ENCODE peak calls at places on chromosomes 4 and X, in nine cellular contexts. One of them, this sample, is unnamed.

GRCh38 chr4:47662975-47663374 is 174.9 kb downstream of the CORIN start:
- DNase-seq in adipocyte: peak
- DNase-seq in tibial nerve: no peak
- DNase-seq in suprapubic skin: no peak
- DNase-seq in NT2/D1: no peak
- DNase-seq in GM23248: peak
- DNase-seq in astrocyte of the cerebellum: no peak
- DNase-seq in fibroblast of mammary gland: no peak
- DNase-seq in NB4: peak
- DNase-seq in this sample: no peak

GRCh38 chr4:185965456-185966384 is 103.2 kb upstream of the TLR3 start:
- DNase-seq in adipocyte: peak
- DNase-seq in tibial nerve: no peak
- DNase-seq in suprapubic skin: no peak
- DNase-seq in NT2/D1: no peak
- DNase-seq in GM23248: no peak
- DNase-seq in astrocyte of the cerebellum: no peak
- DNase-seq in fibroblast of mammary gland: no peak
- DNase-seq in NB4: peak
- DNase-seq in this sample: no peak

GRCh38 chr4:102623622-102624021 is 122.5 kb downstream of the NFKB1 start:
- DNase-seq in adipocyte: no peak
- DNase-seq in tibial nerve: no peak
- DNase-seq in suprapubic skin: no peak
- DNase-seq in NT2/D1: no peak
- DNase-seq in GM23248: peak
- DNase-seq in astrocyte of the cerebellum: peak
- DNase-seq in fibroblast of mammary gland: peak
- DNase-seq in NB4: peak
- DNase-seq in this sample: no peak

GRCh38 chrX:70398899-70399298 is 24.2 kb upstream of the GDPD2 start:
- DNase-seq in adipocyte: peak
- DNase-seq in tibial nerve: no peak
- DNase-seq in suprapubic skin: no peak
- DNase-seq in NT2/D1: no peak
- DNase-seq in GM23248: peak
- DNase-seq in astrocyte of the cerebellum: no peak
- DNase-seq in fibroblast of mammary gland: peak
- DNase-seq in NB4: peak
- DNase-seq in this sample: no peak

GRCh38 chr4:178823673-178824072 is 1381.4 kb upstream of the AGA start:
- DNase-seq in adipocyte: no peak
- DNase-seq in tibial nerve: no peak
- DNase-seq in suprapubic skin: no peak
- DNase-seq in NT2/D1: no peak
- DNase-seq in GM23248: no peak
- DNase-seq in astrocyte of the cerebellum: no peak
- DNase-seq in fibroblast of mammary gland: peak
- DNase-seq in NB4: no peak
- DNase-seq in this sample: no peak

GRCh38 chr4:112589207-112589606 is 47.5 kb downstream of the ZGRF1 start:
- DNase-seq in adipocyte: no peak
- DNase-seq in tibial nerve: no peak
- DNase-seq in suprapubic skin: no peak
- DNase-seq in NT2/D1: no peak
- DNase-seq in GM23248: peak
- DNase-seq in astrocyte of the cerebellum: no peak
- DNase-seq in fibroblast of mammary gland: peak
- DNase-seq in NB4: peak
- DNase-seq in this sample: no peak

GRCh38 chrX:119887721-119888425 is 7.8 kb upstream of the AKAP14 start:
- DNase-seq in adipocyte: peak
- DNase-seq in tibial nerve: peak
- DNase-seq in suprapubic skin: peak
- DNase-seq in NT2/D1: peak
- DNase-seq in GM23248: peak
- DNase-seq in astrocyte of the cerebellum: no peak
- DNase-seq in fibroblast of mammary gland: peak
- DNase-seq in NB4: no peak
- DNase-seq in this sample: peak

GRCh38 chr4:95317124-95317820 is 231.5 kb downstream of the UNC5C start:
- DNase-seq in adipocyte: no peak
- DNase-seq in tibial nerve: no peak
- DNase-seq in suprapubic skin: no peak
- DNase-seq in NT2/D1: no peak
- DNase-seq in GM23248: no peak
- DNase-seq in astrocyte of the cerebellum: no peak
- DNase-seq in fibroblast of mammary gland: no peak
- DNase-seq in NB4: no peak
- DNase-seq in this sample: no peak

GRCh38 chr4:66275381-66276060 is 605.2 kb upstream of the EPHA5 start:
- DNase-seq in adipocyte: peak
- DNase-seq in tibial nerve: no peak
- DNase-seq in suprapubic skin: no peak
- DNase-seq in NT2/D1: no peak
- DNase-seq in GM23248: no peak
- DNase-seq in astrocyte of the cerebellum: no peak
- DNase-seq in fibroblast of mammary gland: no peak
- DNase-seq in NB4: no peak
- DNase-seq in this sample: no peak

GRCh38 chr4:143514432-143514831 is 930 bp downstream of the SMARCA5 start:
- DNase-seq in adipocyte: peak
- DNase-seq in tibial nerve: peak
- DNase-seq in suprapubic skin: peak
- DNase-seq in NT2/D1: no peak
- DNase-seq in GM23248: peak
- DNase-seq in astrocyte of the cerebellum: peak
- DNase-seq in fibroblast of mammary gland: peak
- DNase-seq in NB4: peak
- DNase-seq in this sample: peak

GRCh38 chrX:136185409-136186022 is 38.2 kb downstream of the FHL1 start:
- DNase-seq in adipocyte: peak
- DNase-seq in tibial nerve: no peak
- DNase-seq in suprapubic skin: no peak
- DNase-seq in NT2/D1: no peak
- DNase-seq in GM23248: peak
- DNase-seq in astrocyte of the cerebellum: no peak
- DNase-seq in fibroblast of mammary gland: peak
- DNase-seq in NB4: no peak
- DNase-seq in this sample: no peak

GRCh38 chr4:2412534-2412884 is 5.9 kb downstream of the ZFYVE28 start:
- DNase-seq in adipocyte: no peak
- DNase-seq in tibial nerve: no peak
- DNase-seq in suprapubic skin: no peak
- DNase-seq in NT2/D1: no peak
- DNase-seq in GM23248: no peak
- DNase-seq in astrocyte of the cerebellum: no peak
- DNase-seq in fibroblast of mammary gland: no peak
- DNase-seq in NB4: no peak
- DNase-seq in this sample: no peak

GRCh38 chr4:2409381-2409783 is 9.1 kb downstream of the ZFYVE28 start:
- DNase-seq in adipocyte: no peak
- DNase-seq in tibial nerve: no peak
- DNase-seq in suprapubic skin: no peak
- DNase-seq in NT2/D1: no peak
- DNase-seq in GM23248: no peak
- DNase-seq in astrocyte of the cerebellum: no peak
- DNase-seq in fibroblast of mammary gland: no peak
- DNase-seq in NB4: no peak
- DNase-seq in this sample: no peak

GRCh38 chr4:2413821-2414610 is 4.4 kb downstream of the ZFYVE28 start:
- DNase-seq in adipocyte: peak
- DNase-seq in tibial nerve: no peak
- DNase-seq in suprapubic skin: peak
- DNase-seq in NT2/D1: no peak
- DNase-seq in GM23248: peak
- DNase-seq in astrocyte of the cerebellum: no peak
- DNase-seq in fibroblast of mammary gland: no peak
- DNase-seq in NB4: peak
- DNase-seq in this sample: no peak

GRCh38 chr4:2412885-2413716 is 5.3 kb downstream of the ZFYVE28 start:
- DNase-seq in adipocyte: peak
- DNase-seq in tibial nerve: peak
- DNase-seq in suprapubic skin: peak
- DNase-seq in NT2/D1: peak
- DNase-seq in GM23248: peak
- DNase-seq in astrocyte of the cerebellum: peak
- DNase-seq in fibroblast of mammary gland: peak
- DNase-seq in NB4: peak
- DNase-seq in this sample: peak

DNA sequence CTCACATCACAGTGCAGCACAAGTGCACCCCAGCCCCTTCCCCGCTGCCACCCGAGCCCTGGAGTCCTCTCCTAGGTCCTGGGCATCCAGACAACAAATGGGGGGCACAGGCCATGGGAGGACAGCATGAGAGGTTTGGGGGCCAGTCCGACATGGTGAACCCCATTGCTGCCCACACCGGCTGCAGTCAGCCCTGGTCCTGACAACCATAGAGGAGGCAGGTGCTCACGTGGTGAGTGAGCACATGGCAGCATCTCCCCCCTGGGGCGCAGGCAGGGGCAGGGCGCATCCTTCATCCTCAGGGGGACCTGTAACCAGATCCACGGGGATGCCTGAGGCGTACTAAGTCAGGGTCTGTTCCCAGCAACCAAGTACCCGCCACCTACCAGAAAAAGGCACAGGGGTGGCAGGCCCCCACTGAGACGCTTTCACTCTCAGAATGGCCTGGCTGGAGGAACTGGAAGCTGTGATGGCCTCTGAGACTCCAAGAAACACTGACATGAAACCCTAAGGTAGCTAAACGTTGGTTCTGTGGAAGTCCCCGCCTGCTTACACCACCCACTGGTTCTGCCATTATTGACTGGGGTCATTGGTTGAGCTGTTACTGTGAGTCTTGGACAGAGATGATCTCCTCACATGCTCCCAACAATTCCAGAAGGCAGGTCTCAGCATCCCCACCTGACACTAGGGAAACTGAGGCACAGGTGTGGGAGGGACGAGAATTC is 6.5 kb downstream of the ZFYVE28 start:
- DNase-seq in adipocyte: no peak
- DNase-seq in tibial nerve: no peak
- DNase-seq in suprapubic skin: no peak
- DNase-seq in NT2/D1: no peak
- DNase-seq in GM23248: no peak
- DNase-seq in astrocyte of the cerebellum: no peak
- DNase-seq in fibroblast of mammary gland: no peak
- DNase-seq in NB4: no peak
- DNase-seq in this sample: no peak
- H3K4me3 ChIP-seq in adipocyte: no peak
- H3K4me3 ChIP-seq in tibial nerve: no peak
- H3K4me3 ChIP-seq in suprapubic skin: no peak
- H3K4me3 ChIP-seq in NT2/D1: no peak
- H3K4me3 ChIP-seq in GM23248: peak
- H3K4me3 ChIP-seq in astrocyte of the cerebellum: no peak
- H3K4me3 ChIP-seq in fibroblast of mammary gland: no peak
- H3K4me3 ChIP-seq in NB4: peak
- H3K4me3 ChIP-seq in this sample: no peak

DNA sequence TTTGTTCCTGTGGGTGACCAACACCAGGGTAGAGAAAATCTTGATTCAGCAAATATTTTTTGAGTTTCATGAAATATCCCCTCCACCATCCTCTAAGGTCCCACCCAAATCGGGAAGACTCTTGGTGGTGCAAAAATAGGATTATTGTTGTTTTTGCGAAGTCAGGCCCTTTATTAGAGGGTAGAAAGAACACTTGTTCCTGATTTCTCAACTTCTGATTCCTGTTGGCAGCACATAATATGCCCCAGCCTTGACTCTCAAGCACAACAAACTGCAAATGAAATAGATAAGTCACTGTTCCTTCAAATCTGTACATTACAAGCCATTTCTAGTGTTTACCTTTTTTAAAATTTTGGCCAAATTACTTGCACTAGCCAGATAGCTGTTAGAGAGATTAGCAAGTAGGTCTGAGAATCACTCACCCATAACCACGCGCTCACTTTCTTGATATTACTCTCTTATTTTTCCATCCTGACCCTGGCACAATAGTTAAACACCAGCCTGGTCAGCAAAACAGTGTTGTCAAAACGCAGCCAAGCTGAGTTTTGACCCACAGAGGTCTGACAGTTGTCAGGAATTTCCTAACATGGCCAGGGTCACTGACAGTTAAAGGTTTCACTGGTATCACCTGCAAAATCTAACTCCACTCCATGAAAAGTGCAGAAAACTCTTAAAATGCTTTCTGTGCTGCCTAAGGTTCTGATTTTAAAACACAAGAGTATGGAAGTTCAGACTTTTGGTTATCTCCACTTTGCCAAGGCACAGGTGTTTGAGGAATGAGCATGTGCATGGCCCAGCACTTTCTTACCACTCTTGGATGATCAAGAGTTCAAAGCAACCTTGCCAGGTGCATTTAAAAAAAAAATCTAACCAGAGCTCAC is 69.8 kb downstream of the RBM47 start:
- DNase-seq in adipocyte: no peak
- DNase-seq in tibial nerve: no peak
- DNase-seq in suprapubic skin: no peak
- DNase-seq in NT2/D1: no peak
- DNase-seq in GM23248: no peak
- DNase-seq in astrocyte of the cerebellum: no peak
- DNase-seq in fibroblast of mammary gland: no peak
- DNase-seq in NB4: peak
- DNase-seq in this sample: no peak
- H3K4me3 ChIP-seq in adipocyte: no peak
- H3K4me3 ChIP-seq in tibial nerve: no peak
- H3K4me3 ChIP-seq in suprapubic skin: no peak
- H3K4me3 ChIP-seq in NT2/D1: no peak
- H3K4me3 ChIP-seq in GM23248: no peak
- H3K4me3 ChIP-seq in astrocyte of the cerebellum: no peak
- H3K4me3 ChIP-seq in fibroblast of mammary gland: no peak
- H3K4me3 ChIP-seq in NB4: no peak
- H3K4me3 ChIP-seq in this sample: no peak

GRCh38 chrX:39613997-39614679 is 483.6 kb downstream of the BCOR start:
- DNase-seq in adipocyte: no peak
- DNase-seq in tibial nerve: no peak
- DNase-seq in suprapubic skin: no peak
- DNase-seq in NT2/D1: peak
- DNase-seq in GM23248: no peak
- DNase-seq in astrocyte of the cerebellum: no peak
- DNase-seq in fibroblast of mammary gland: no peak
- DNase-seq in NB4: no peak
- DNase-seq in this sample: no peak
- H3K4me3 ChIP-seq in adipocyte: no peak
- H3K4me3 ChIP-seq in tibial nerve: no peak
- H3K4me3 ChIP-seq in suprapubic skin: peak
- H3K4me3 ChIP-seq in NT2/D1: peak
- H3K4me3 ChIP-seq in GM23248: no peak
- H3K4me3 ChIP-seq in astrocyte of the cerebellum: peak
- H3K4me3 ChIP-seq in fibroblast of mammary gland: no peak
- H3K4me3 ChIP-seq in NB4: no peak
- H3K4me3 ChIP-seq in this sample: peak

DNA sequence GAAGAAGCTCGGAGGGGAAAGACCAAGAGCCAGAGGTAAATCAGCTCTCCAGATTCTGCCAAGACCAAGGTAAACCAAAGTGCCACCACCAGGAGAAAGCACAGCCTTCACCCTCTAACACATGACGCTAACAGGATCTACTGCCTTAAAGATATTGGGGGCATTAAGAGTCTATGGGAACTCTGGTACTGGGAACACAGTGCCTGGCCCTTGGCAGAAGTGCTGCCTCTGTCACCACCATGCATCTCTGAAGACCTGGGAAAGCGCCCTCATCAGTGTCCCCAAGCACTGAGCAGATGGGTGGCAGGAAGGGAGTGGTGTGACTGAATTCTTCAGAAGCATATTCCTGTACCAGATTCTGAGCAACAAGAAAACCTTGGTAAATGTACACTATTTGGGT is 1.3 kb downstream of the QDPR start:
- DNase-seq in adipocyte: no peak
- DNase-seq in tibial nerve: no peak
- DNase-seq in suprapubic skin: no peak
- DNase-seq in NT2/D1: no peak
- DNase-seq in GM23248: no peak
- DNase-seq in astrocyte of the cerebellum: no peak
- DNase-seq in fibroblast of mammary gland: no peak
- DNase-seq in NB4: peak
- DNase-seq in this sample: no peak
- H3K4me3 ChIP-seq in adipocyte: peak
- H3K4me3 ChIP-seq in tibial nerve: peak
- H3K4me3 ChIP-seq in suprapubic skin: peak
- H3K4me3 ChIP-seq in NT2/D1: no peak
- H3K4me3 ChIP-seq in GM23248: peak
- H3K4me3 ChIP-seq in astrocyte of the cerebellum: no peak
- H3K4me3 ChIP-seq in fibroblast of mammary gland: peak
- H3K4me3 ChIP-seq in NB4: peak
- H3K4me3 ChIP-seq in this sample: peak

This sample was measured in gastrocnemius medialis.